ENCODE peak calls at places on chromosome 18, in ten cellular contexts. One of them, this sample, is unnamed.

GRCh38 chr18:65498605-65499004 is 252.2 kb upstream of the CDH7 start:
- DNase-seq in astrocyte of the spinal cord: no peak
- DNase-seq in HFFc6: no peak
- DNase-seq in HCT116: no peak
- DNase-seq in A549: no peak
- DNase-seq in activated CD8-positive, alpha-beta T cell treated with anti-CD3 and anti-CD28 coated beads for 36 hours: no peak
- DNase-seq in fibroblast of lung: no peak
- DNase-seq in lower leg skin: no peak
- DNase-seq in AG04450: no peak
- DNase-seq in pancreas: no peak
- DNase-seq in this sample: peak

GRCh38 chr18:26545335-26545734 is 3.0 kb downstream of the KCTD1 start:
- DNase-seq in HCT116: no peak
- DNase-seq in HFFc6: no peak
- DNase-seq in activated CD8-positive, alpha-beta T cell treated with anti-CD3 and anti-CD28 coated beads for 36 hours: no peak
- DNase-seq in lower leg skin: no peak
- DNase-seq in A549: no peak
- DNase-seq in AG04450: no peak
- DNase-seq in fibroblast of lung: no peak
- DNase-seq in pancreas: no peak
- DNase-seq in astrocyte of the spinal cord: no peak
- DNase-seq in this sample: no peak

GRCh38 chr18:59672125-59672769 is 25.0 kb downstream of the CCBE1 start:
- DNase-seq in astrocyte of the spinal cord: peak
- DNase-seq in lower leg skin: no peak
- DNase-seq in A549: no peak
- DNase-seq in pancreas: no peak
- DNase-seq in HCT116: no peak
- DNase-seq in activated CD8-positive, alpha-beta T cell treated with anti-CD3 and anti-CD28 coated beads for 36 hours: no peak
- DNase-seq in AG04450: no peak
- DNase-seq in HFFc6: no peak
- DNase-seq in fibroblast of lung: peak
- DNase-seq in this sample: no peak

GRCh38 chr18:23365602-23366001 is 87.5 kb upstream of the RIOK3 start:
- DNase-seq in HCT116: no peak
- DNase-seq in AG04450: no peak
- DNase-seq in lower leg skin: no peak
- DNase-seq in activated CD8-positive, alpha-beta T cell treated with anti-CD3 and anti-CD28 coated beads for 36 hours: no peak
- DNase-seq in astrocyte of the spinal cord: peak
- DNase-seq in pancreas: no peak
- DNase-seq in A549: no peak
- DNase-seq in fibroblast of lung: peak
- DNase-seq in HFFc6: peak
- DNase-seq in this sample: no peak

GRCh38 chr18:27400001-27400400 is 214.9 kb upstream of the CHST9 start:
- DNase-seq in pancreas: no peak
- DNase-seq in astrocyte of the spinal cord: no peak
- DNase-seq in HCT116: no peak
- DNase-seq in fibroblast of lung: no peak
- DNase-seq in AG04450: no peak
- DNase-seq in A549: no peak
- DNase-seq in lower leg skin: no peak
- DNase-seq in activated CD8-positive, alpha-beta T cell treated with anti-CD3 and anti-CD28 coated beads for 36 hours: no peak
- DNase-seq in HFFc6: no peak
- DNase-seq in this sample: no peak

GRCh38 chr18:32259553-32259952 is 69.7 kb downstream of the MEP1B start:
- DNase-seq in AG04450: no peak
- DNase-seq in astrocyte of the spinal cord: no peak
- DNase-seq in lower leg skin: no peak
- DNase-seq in activated CD8-positive, alpha-beta T cell treated with anti-CD3 and anti-CD28 coated beads for 36 hours: no peak
- DNase-seq in pancreas: no peak
- DNase-seq in fibroblast of lung: no peak
- DNase-seq in HFFc6: no peak
- DNase-seq in HCT116: no peak
- DNase-seq in A549: no peak
- DNase-seq in this sample: no peak

GRCh38 chr18:6885992-6886823 is 156.7 kb downstream of the ARHGAP28 start:
- DNase-seq in lower leg skin: no peak
- DNase-seq in AG04450: peak
- DNase-seq in pancreas: no peak
- DNase-seq in astrocyte of the spinal cord: peak
- DNase-seq in HCT116: no peak
- DNase-seq in fibroblast of lung: peak
- DNase-seq in A549: peak
- DNase-seq in HFFc6: peak
- DNase-seq in activated CD8-positive, alpha-beta T cell treated with anti-CD3 and anti-CD28 coated beads for 36 hours: peak
- DNase-seq in this sample: no peak

GRCh38 chr18:43744960-43745740 is 467.9 kb upstream of the SYT4 start:
- DNase-seq in activated CD8-positive, alpha-beta T cell treated with anti-CD3 and anti-CD28 coated beads for 36 hours: no peak
- DNase-seq in lower leg skin: no peak
- DNase-seq in A549: no peak
- DNase-seq in HFFc6: no peak
- DNase-seq in astrocyte of the spinal cord: no peak
- DNase-seq in AG04450: no peak
- DNase-seq in pancreas: no peak
- DNase-seq in HCT116: no peak
- DNase-seq in fibroblast of lung: no peak
- DNase-seq in this sample: no peak

GRCh38 chr18:29430416-29430815 is 1253.5 kb upstream of the CDH2 start:
- DNase-seq in AG04450: no peak
- DNase-seq in A549: no peak
- DNase-seq in HFFc6: no peak
- DNase-seq in pancreas: no peak
- DNase-seq in activated CD8-positive, alpha-beta T cell treated with anti-CD3 and anti-CD28 coated beads for 36 hours: no peak
- DNase-seq in astrocyte of the spinal cord: no peak
- DNase-seq in HCT116: peak
- DNase-seq in lower leg skin: no peak
- DNase-seq in fibroblast of lung: no peak
- DNase-seq in this sample: no peak

GRCh38 chr18:50107468-50107867 is 87.5 kb downstream of the MYO5B start:
- DNase-seq in pancreas: no peak
- DNase-seq in HCT116: no peak
- DNase-seq in fibroblast of lung: no peak
- DNase-seq in lower leg skin: no peak
- DNase-seq in AG04450: no peak
- DNase-seq in activated CD8-positive, alpha-beta T cell treated with anti-CD3 and anti-CD28 coated beads for 36 hours: no peak
- DNase-seq in A549: no peak
- DNase-seq in astrocyte of the spinal cord: no peak
- DNase-seq in HFFc6: no peak
- DNase-seq in this sample: no peak

GRCh38 chr18:50114448-50114847 is 80.5 kb downstream of the MYO5B start:
- DNase-seq in AG04450: no peak
- DNase-seq in HCT116: no peak
- DNase-seq in astrocyte of the spinal cord: no peak
- DNase-seq in activated CD8-positive, alpha-beta T cell treated with anti-CD3 and anti-CD28 coated beads for 36 hours: no peak
- DNase-seq in HFFc6: no peak
- DNase-seq in A549: no peak
- DNase-seq in pancreas: no peak
- DNase-seq in fibroblast of lung: no peak
- DNase-seq in lower leg skin: no peak
- DNase-seq in this sample: no peak

GRCh38 chr18:50113726-50114125 is 81.2 kb downstream of the MYO5B start:
- DNase-seq in pancreas: no peak
- DNase-seq in astrocyte of the spinal cord: no peak
- DNase-seq in activated CD8-positive, alpha-beta T cell treated with anti-CD3 and anti-CD28 coated beads for 36 hours: no peak
- DNase-seq in lower leg skin: no peak
- DNase-seq in fibroblast of lung: no peak
- DNase-seq in HFFc6: no peak
- DNase-seq in A549: no peak
- DNase-seq in AG04450: no peak
- DNase-seq in HCT116: no peak
- DNase-seq in this sample: no peak

GRCh38 chr18:50115095-50115494 is 79.9 kb downstream of the MYO5B start:
- DNase-seq in fibroblast of lung: no peak
- DNase-seq in A549: no peak
- DNase-seq in HFFc6: no peak
- DNase-seq in lower leg skin: no peak
- DNase-seq in pancreas: no peak
- DNase-seq in astrocyte of the spinal cord: no peak
- DNase-seq in AG04450: no peak
- DNase-seq in activated CD8-positive, alpha-beta T cell treated with anti-CD3 and anti-CD28 coated beads for 36 hours: no peak
- DNase-seq in HCT116: no peak
- DNase-seq in this sample: no peak

GRCh38 chr18:50111398-50111797 is 83.5 kb downstream of the MYO5B start:
- DNase-seq in fibroblast of lung: no peak
- DNase-seq in A549: no peak
- DNase-seq in HFFc6: no peak
- DNase-seq in HCT116: no peak
- DNase-seq in activated CD8-positive, alpha-beta T cell treated with anti-CD3 and anti-CD28 coated beads for 36 hours: no peak
- DNase-seq in pancreas: no peak
- DNase-seq in astrocyte of the spinal cord: no peak
- DNase-seq in AG04450: no peak
- DNase-seq in lower leg skin: no peak
- DNase-seq in this sample: peak
- TF ChIP-seq CTCF in fibroblast of lung: no peak
- TF ChIP-seq CTCF in A549: no peak
- TF ChIP-seq CTCF in HFFc6: no peak
- TF ChIP-seq CTCF in HCT116: peak
- TF ChIP-seq CTCF in activated CD8-positive, alpha-beta T cell treated with anti-CD3 and anti-CD28 coated beads for 36 hours: no peak
- TF ChIP-seq CTCF in pancreas: no peak
- TF ChIP-seq CTCF in astrocyte of the spinal cord: no peak
- TF ChIP-seq CTCF in AG04450: no peak
- TF ChIP-seq CTCF in lower leg skin: no peak
- TF ChIP-seq CTCF in this sample: peak

GRCh38 chr18:21916594-21916993 is 176.0 kb downstream of the MIB1 start:
- DNase-seq in AG04450: no peak
- DNase-seq in fibroblast of lung: no peak
- DNase-seq in activated CD8-positive, alpha-beta T cell treated with anti-CD3 and anti-CD28 coated beads for 36 hours: no peak
- DNase-seq in HCT116: no peak
- DNase-seq in A549: no peak
- DNase-seq in lower leg skin: no peak
- DNase-seq in HFFc6: no peak
- DNase-seq in astrocyte of the spinal cord: no peak
- DNase-seq in pancreas: no peak
- DNase-seq in this sample: no peak

GRCh38 chr18:21912339-21913239 is 172.0 kb downstream of the MIB1 start:
- DNase-seq in AG04450: no peak
- DNase-seq in HCT116: no peak
- DNase-seq in pancreas: no peak
- DNase-seq in lower leg skin: no peak
- DNase-seq in A549: no peak
- DNase-seq in astrocyte of the spinal cord: no peak
- DNase-seq in activated CD8-positive, alpha-beta T cell treated with anti-CD3 and anti-CD28 coated beads for 36 hours: no peak
- DNase-seq in HFFc6: no peak
- DNase-seq in fibroblast of lung: no peak
- DNase-seq in this sample: peak

GRCh38 chr18:21911551-21911950 is 171.0 kb downstream of the MIB1 start:
- DNase-seq in HFFc6: no peak
- DNase-seq in fibroblast of lung: no peak
- DNase-seq in lower leg skin: no peak
- DNase-seq in HCT116: no peak
- DNase-seq in activated CD8-positive, alpha-beta T cell treated with anti-CD3 and anti-CD28 coated beads for 36 hours: no peak
- DNase-seq in AG04450: no peak
- DNase-seq in pancreas: no peak
- DNase-seq in A549: no peak
- DNase-seq in astrocyte of the spinal cord: no peak
- DNase-seq in this sample: no peak

GRCh38 chr18:21915546-21915945 is 175.0 kb downstream of the MIB1 start:
- DNase-seq in pancreas: no peak
- DNase-seq in fibroblast of lung: no peak
- DNase-seq in lower leg skin: peak
- DNase-seq in HCT116: no peak
- DNase-seq in activated CD8-positive, alpha-beta T cell treated with anti-CD3 and anti-CD28 coated beads for 36 hours: no peak
- DNase-seq in A549: no peak
- DNase-seq in HFFc6: no peak
- DNase-seq in AG04450: no peak
- DNase-seq in astrocyte of the spinal cord: no peak
- DNase-seq in this sample: no peak

DNA sequence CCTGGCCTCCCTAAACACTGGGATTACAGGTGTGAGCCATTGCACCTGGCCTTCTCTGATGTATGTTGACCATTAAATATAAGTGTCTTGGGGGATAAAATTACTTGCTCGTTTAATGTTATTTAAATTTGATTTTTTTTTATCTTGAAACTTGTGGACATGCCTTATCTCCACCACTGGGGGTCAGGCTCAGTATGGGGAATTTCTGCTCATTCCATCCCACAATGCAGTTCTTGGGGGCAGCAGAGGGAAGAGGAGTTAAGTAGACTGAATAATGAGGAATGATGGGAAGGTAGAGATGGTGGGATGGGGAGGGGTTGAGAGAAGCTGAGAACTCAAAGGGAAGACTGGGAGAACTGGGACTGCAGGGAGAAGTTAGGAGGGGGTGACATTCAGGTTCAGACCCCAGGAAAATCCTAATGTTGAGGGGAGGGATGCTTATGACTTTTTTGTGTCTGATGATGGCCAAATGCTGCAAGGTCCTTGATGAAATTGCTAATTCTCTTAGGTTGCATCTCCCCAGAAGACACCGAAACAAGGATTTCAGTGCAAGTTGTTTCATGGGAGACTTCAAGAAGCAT is 174.2 kb downstream of the MIB1 start:
- DNase-seq in HCT116: peak
- DNase-seq in activated CD8-positive, alpha-beta T cell treated with anti-CD3 and anti-CD28 coated beads for 36 hours: no peak
- DNase-seq in astrocyte of the spinal cord: peak
- DNase-seq in pancreas: no peak
- DNase-seq in AG04450: peak
- DNase-seq in A549: peak
- DNase-seq in fibroblast of lung: peak
- DNase-seq in HFFc6: peak
- DNase-seq in lower leg skin: no peak
- DNase-seq in this sample: no peak
- TF ChIP-seq CTCF in HCT116: peak
- TF ChIP-seq CTCF in activated CD8-positive, alpha-beta T cell treated with anti-CD3 and anti-CD28 coated beads for 36 hours: peak
- TF ChIP-seq CTCF in astrocyte of the spinal cord: peak
- TF ChIP-seq CTCF in pancreas: peak
- TF ChIP-seq CTCF in AG04450: peak
- TF ChIP-seq CTCF in A549: peak
- TF ChIP-seq CTCF in fibroblast of lung: peak
- TF ChIP-seq CTCF in HFFc6: peak
- TF ChIP-seq CTCF in lower leg skin: no peak
- TF ChIP-seq CTCF in this sample: peak

DNA sequence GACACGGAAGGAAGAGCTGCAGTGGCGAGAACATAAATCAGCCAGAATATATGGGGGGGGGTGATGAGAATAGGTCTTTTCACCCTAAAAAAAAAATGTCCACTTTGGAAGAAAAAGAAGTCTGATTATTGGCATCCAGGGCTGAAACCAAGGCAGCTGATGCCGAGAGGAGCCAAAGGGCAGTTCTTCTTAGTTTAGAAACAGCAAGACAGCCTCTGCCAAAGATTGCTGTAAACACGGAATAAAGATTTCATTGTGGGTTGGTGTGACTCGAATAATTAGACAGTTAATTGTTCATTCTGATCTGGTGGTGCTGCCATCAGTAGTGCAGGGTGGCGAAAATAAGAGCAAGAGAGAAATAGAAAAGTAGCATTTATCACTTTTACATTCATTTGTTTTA is 3.5 kb downstream of the CDH20 start:
- DNase-seq in astrocyte of the spinal cord: no peak
- DNase-seq in HFFc6: no peak
- DNase-seq in activated CD8-positive, alpha-beta T cell treated with anti-CD3 and anti-CD28 coated beads for 36 hours: no peak
- DNase-seq in A549: no peak
- DNase-seq in AG04450: no peak
- DNase-seq in HCT116: no peak
- DNase-seq in lower leg skin: no peak
- DNase-seq in fibroblast of lung: no peak
- DNase-seq in pancreas: no peak
- DNase-seq in this sample: no peak
- TF ChIP-seq CTCF in astrocyte of the spinal cord: no peak
- TF ChIP-seq CTCF in HFFc6: no peak
- TF ChIP-seq CTCF in activated CD8-positive, alpha-beta T cell treated with anti-CD3 and anti-CD28 coated beads for 36 hours: no peak
- TF ChIP-seq CTCF in A549: no peak
- TF ChIP-seq CTCF in AG04450: no peak
- TF ChIP-seq CTCF in HCT116: no peak
- TF ChIP-seq CTCF in lower leg skin: no peak
- TF ChIP-seq CTCF in fibroblast of lung: no peak
- TF ChIP-seq CTCF in pancreas: no peak
- TF ChIP-seq CTCF in this sample: no peak

GRCh38 chr18:57644540-57644939 is 22.9 kb upstream of the NARS1 start:
- DNase-seq in HCT116: no peak
- DNase-seq in astrocyte of the spinal cord: peak
- DNase-seq in activated CD8-positive, alpha-beta T cell treated with anti-CD3 and anti-CD28 coated beads for 36 hours: no peak
- DNase-seq in AG04450: no peak
- DNase-seq in HFFc6: no peak
- DNase-seq in fibroblast of lung: peak
- DNase-seq in A549: peak
- DNase-seq in lower leg skin: no peak
- DNase-seq in pancreas: no peak
- DNase-seq in this sample: no peak
- TF ChIP-seq CTCF in HCT116: no peak
- TF ChIP-seq CTCF in astrocyte of the spinal cord: no peak
- TF ChIP-seq CTCF in activated CD8-positive, alpha-beta T cell treated with anti-CD3 and anti-CD28 coated beads for 36 hours: no peak
- TF ChIP-seq CTCF in AG04450: peak
- TF ChIP-seq CTCF in HFFc6: no peak
- TF ChIP-seq CTCF in fibroblast of lung: no peak
- TF ChIP-seq CTCF in A549: peak
- TF ChIP-seq CTCF in lower leg skin: no peak
- TF ChIP-seq CTCF in pancreas: no peak
- TF ChIP-seq CTCF in this sample: peak